ENCODE peak calls at places on chromosome 18, in seven cellular contexts. C, I, B, O, S, R and N are unnamed samples.

GRCh38 chr18:41165625-41166024 is 789.4 kb upstream of the PIK3C3 start:
- DNase-seq in C (no peak), I (no peak), B (no peak), O (no peak), S (no peak), R (no peak), N (no peak)

GRCh38 chr18:55455938-55456337 is 132.1 kb downstream of the TCF4 start:
- DNase-seq in C (no peak), I (no peak), B (no peak), O (no peak), S (no peak), R (no peak), N (no peak)

GRCh38 chr18:79680891-79681339 is 1.3 kb downstream of the CTDP1 start:
- DNase-seq in C (no peak), I (no peak), B (no peak), O (no peak), S (no peak), R (no peak), N (no peak)

GRCh38 chr18:36786686-36787085 is 42.1 kb downstream of the TPGS2 start:
- DNase-seq in C (no peak), I (peak), B (no peak), O (peak), S (no peak), R (no peak), N (no peak)

GRCh38 chr18:68735498-68736343 is 20.8 kb upstream of the TMX3 start:
- DNase-seq in C (no peak), I (no peak), B (peak), O (peak), S (no peak), R (peak), N (no peak)

GRCh38 chr18:66329716-66330115 is 274.2 kb downstream of the CDH19 start:
- DNase-seq in C (no peak), I (no peak), B (no peak), O (no peak), S (no peak), R (no peak), N (no peak)

GRCh38 chr18:13381907-13382682 is 163.5 kb downstream of the LDLRAD4 start:
- DNase-seq in C (no peak), I (peak), B (no peak), O (peak), S (no peak), R (no peak), N (no peak)

GRCh38 chr18:21747268-21747667 is 6.7 kb downstream of the MIB1 start:
- DNase-seq in C (no peak), I (no peak), B (no peak), O (no peak), S (no peak), R (no peak), N (no peak)

GRCh38 chr18:48825101-48825745 is 125.5 kb downstream of the SMAD7 start:
- DNase-seq in C (no peak), I (peak), B (no peak), O (no peak), S (no peak), R (no peak), N (peak)

GRCh38 chr18:36934884-36935283 is 106.0 kb downstream of the KIAA1328 start:
- DNase-seq in C (no peak), I (no peak), B (no peak), O (no peak), S (no peak), R (no peak), N (no peak)

GRCh38 chr18:79664525-79665125 is 15.0 kb upstream of the CTDP1 start:
- DNase-seq in C (no peak), I (no peak), B (no peak), O (peak), S (no peak), R (peak), N (no peak)

GRCh38 chr18:50819027-50819726 is 639 bp downstream of the MRO start:
- DNase-seq in C (no peak), I (peak), B (peak), O (peak), S (peak), R (peak), N (no peak)

GRCh38 chr18:32286749-32287148 is 96.9 kb downstream of the MEP1B start:
- DNase-seq in C (no peak), I (no peak), B (no peak), O (no peak), S (no peak), R (no peak), N (no peak)

GRCh38 chr18:55241016-55241415 is 281.8 kb upstream of the CCDC68 start:
- DNase-seq in C (no peak), I (no peak), B (no peak), O (no peak), S (no peak), R (no peak), N (no peak)

GRCh38 chr18:27794527-27794926 is 382.4 kb downstream of the CDH2 start:
- DNase-seq in C (no peak), I (no peak), B (no peak), O (no peak), S (no peak), R (no peak), N (no peak)

GRCh38 chr18:11674119-11674518 is 14.9 kb upstream of the GNAL start:
- DNase-seq in C (no peak), I (no peak), B (no peak), O (no peak), S (no peak), R (no peak), N (no peak)

GRCh38 chr18:77017355-77017754 is 115.2 kb downstream of the MBP start:
- DNase-seq in C (no peak), I (no peak), B (no peak), O (no peak), S (no peak), R (no peak), N (no peak)

GRCh38 chr18:79507546-79508480 is 112.1 kb downstream of the NFATC1 start:
- DNase-seq in C (peak), I (peak), B (no peak), O (no peak), S (no peak), R (peak), N (peak)

GRCh38 chr18:33804258-33804657 is 226.2 kb downstream of the ASXL3 start:
- DNase-seq in C (no peak), I (no peak), B (no peak), O (peak), S (no peak), R (no peak), N (no peak)

GRCh38 chr18:46388295-46388694 is 268.7 kb downstream of the LOXHD1 start:
- DNase-seq in C (no peak), I (no peak), B (no peak), O (no peak), S (no peak), R (no peak), N (no peak)

GRCh38 chr18:7626922-7627440 is 59.9 kb downstream of the PTPRM start:
- DNase-seq in C (no peak), I (no peak), B (peak), O (peak), S (no peak), R (peak), N (no peak)

GRCh38 chr18:73942081-73942625 is 205.5 kb downstream of the FBXO15 start:
- DNase-seq in C (no peak), I (no peak), B (no peak), O (no peak), S (no peak), R (no peak), N (no peak)

GRCh38 chr18:63073481-63073880 is 246.1 kb downstream of the BCL2 start:
- DNase-seq in C (no peak), I (no peak), B (no peak), O (peak), S (no peak), R (no peak), N (no peak)
- TF ChIP-seq CTCF in C (no peak), I (no peak), B (peak), O (no peak), S (no peak), R (no peak), N (no peak)

DNA sequence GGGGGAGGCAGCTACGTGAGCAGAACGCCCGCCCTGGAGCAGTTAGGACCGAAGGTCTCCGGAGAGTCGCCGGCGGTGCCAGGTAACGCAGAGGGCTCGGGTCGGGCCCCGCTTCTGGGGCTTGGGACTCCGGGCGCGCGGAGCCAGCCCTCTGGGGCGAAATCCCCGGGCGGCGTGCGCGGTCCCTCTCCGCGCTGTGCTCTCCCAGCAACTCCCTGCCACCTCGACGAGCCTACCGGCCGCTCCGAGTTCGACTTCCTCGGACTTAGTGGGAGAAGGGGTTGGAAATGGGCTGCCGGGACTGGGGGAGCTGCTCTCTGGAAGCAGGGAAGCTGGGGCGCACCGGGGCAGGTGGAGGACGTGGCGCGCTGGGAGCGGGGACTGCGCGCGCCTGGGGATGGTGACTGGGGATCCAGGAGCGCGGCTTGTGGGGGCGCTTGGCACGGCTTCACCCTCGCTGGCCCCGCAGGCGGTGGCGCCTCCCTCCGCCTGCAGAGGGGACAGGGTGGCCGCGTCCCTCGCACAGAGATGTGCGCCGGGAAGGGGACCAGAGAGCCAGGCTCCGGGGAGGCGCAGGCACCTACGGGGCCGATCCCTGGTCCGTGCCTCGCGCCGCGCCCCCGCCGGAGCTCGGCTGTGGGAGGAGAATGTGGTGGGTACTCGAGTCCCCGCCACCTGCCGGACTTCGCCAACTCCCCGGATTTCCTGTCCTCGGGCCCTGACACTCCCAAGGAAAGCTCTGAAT is 688 bp downstream of the CDH20 start:
- DNase-seq in C (peak), I (no peak), B (peak), O (no peak), S (peak), R (no peak), N (peak)
- TF ChIP-seq CTCF in C (no peak), I (no peak), B (no peak), O (no peak), S (peak), R (no peak), N (no peak)

GRCh38 chr18:5649439-5649838 is 105.6 kb upstream of the EPB41L3 start:
- DNase-seq in C (no peak), I (no peak), B (no peak), O (no peak), S (no peak), R (no peak), N (no peak)
- TF ChIP-seq CTCF in C (no peak), I (no peak), B (no peak), O (no peak), S (no peak), R (no peak), N (no peak)

GRCh38 chr18:57439617-57439975 is 4.4 kb downstream of the ONECUT2 start:
- DNase-seq in C (no peak), I (no peak), B (peak), O (no peak), S (peak), R (no peak), N (peak)

GRCh38 chr18:57437433-57437781 is 2.2 kb downstream of the ONECUT2 start:
- DNase-seq in C (no peak), I (no peak), B (peak), O (peak), S (peak), R (no peak), N (peak)

GRCh38 chr18:57439985-57440330 is 4.8 kb downstream of the ONECUT2 start:
- DNase-seq in C (no peak), I (no peak), B (peak), O (no peak), S (no peak), R (no peak), N (peak)

GRCh38 chr18:57437782-57438668 is 2.9 kb downstream of the ONECUT2 start:
- DNase-seq in C (no peak), I (peak), B (peak), O (peak), S (peak), R (peak), N (peak)

GRCh38 chr18:57438669-57439616 is 3.8 kb downstream of the ONECUT2 start:
- DNase-seq in C (no peak), I (no peak), B (peak), O (peak), S (no peak), R (no peak), N (peak)
- TF ChIP-seq CTCF in C (no peak), I (no peak), B (peak), O (peak), S (peak), R (no peak), N (no peak)